ENCODE peak calls at places on chromosomes 2 and 18, in six cellular contexts. E, B, R, F, X and J are unnamed samples.

GRCh38 chr2:96239745-96240264 is 26.0 kb downstream of the TMEM127 start:
- DNase-seq in E (no peak), B (peak; percentile 1), R (no peak), F (no peak), X (no peak), J (peak; percentile 39)

GRCh38 chr2:159738509-159739390 is 26.4 kb downstream of the MARCHF7 start:
- DNase-seq in E (no peak), B (no peak), R (no peak), F (peak; percentile 57), X (no peak), J (no peak)

GRCh38 chr18:48997985-48998831 is 47.4 kb upstream of the SMAD7 start:
- DNase-seq in E (peak; percentile 91), B (peak; percentile 95), R (peak; percentile 91), F (peak; percentile 99), X (no peak), J (no peak)

GRCh38 chr2:214217599-214217998 is 193.3 kb upstream of the VWC2L start:
- DNase-seq in E (no peak), B (no peak), R (no peak), F (no peak), X (no peak), J (no peak)

GRCh38 chr2:171404258-171404657 is 29.5 kb downstream of the METTL8 start:
- DNase-seq in E (no peak), B (peak; percentile 67), R (peak; percentile 45), F (peak; percentile 60), X (no peak), J (no peak)

GRCh38 chr2:157497603-157498314 is 53.9 kb upstream of the CYTIP start:
- DNase-seq in E (no peak), B (peak; percentile 52), R (peak; percentile 27), F (no peak), X (no peak), J (peak; percentile 6)

GRCh38 chr2:15729709-15730544 is 138.3 kb downstream of the DDX1 start:
- DNase-seq in E (no peak), B (no peak), R (no peak), F (no peak), X (no peak), J (peak; percentile 87)

GRCh38 chr18:65659312-65659711 is 91.5 kb upstream of the CDH7 start:
- DNase-seq in E (no peak), B (no peak), R (no peak), F (no peak), X (no peak), J (no peak)

GRCh38 chr2:21181957-21182356 is 58.2 kb downstream of the TDRD15 start:
- DNase-seq in E (no peak), B (no peak), R (no peak), F (no peak), X (no peak), J (no peak)

GRCh38 chr2:74221091-74221490 is 22.7 kb downstream of the MTHFD2 start:
- DNase-seq in E (no peak), B (no peak), R (no peak), F (no peak), X (no peak), J (no peak)

GRCh38 chr2:223222397-223222796 is 170.4 kb downstream of the KCNE4 start:
- DNase-seq in E (peak; percentile 16), B (no peak), R (no peak), F (no peak), X (no peak), J (no peak)

GRCh38 chr2:235841863-235842262 is 326.3 kb downstream of the GBX2 start:
- DNase-seq in E (no peak), B (no peak), R (no peak), F (peak; percentile 32), X (no peak), J (no peak)

GRCh38 chr2:235968616-235969324 is 199.4 kb downstream of the GBX2 start:
- DNase-seq in E (no peak), B (no peak), R (no peak), F (no peak), X (no peak), J (peak; percentile 65)

GRCh38 chr2:230627806-230628724 is 84.6 kb upstream of the CAB39 start:
- DNase-seq in E (no peak), B (peak; percentile 69), R (peak; percentile 54), F (no peak), X (no peak), J (peak; percentile 22)

GRCh38 chr18:62784338-62784965 is 69.1 kb downstream of the PHLPP1 start:
- DNase-seq in E (no peak), B (no peak), R (no peak), F (no peak), X (no peak), J (no peak)

GRCh38 chr2:137847443-137847842 is 116.8 kb upstream of the HNMT start:
- DNase-seq in E (no peak), B (no peak), R (no peak), F (no peak), X (no peak), J (no peak)

GRCh38 chr2:21008790-21009661 is 34.8 kb downstream of the APOB start:
- DNase-seq in E (no peak), B (no peak), R (no peak), F (peak; percentile 4), X (no peak), J (no peak)

GRCh38 chr18:11387880-11388279 is 221.5 kb upstream of the SLC35G4 start:
- DNase-seq in E (peak; percentile 43), B (peak; percentile 75), R (peak; percentile 71), F (peak; percentile 69), X (no peak), J (no peak)

GRCh38 chr2:201070966-201071304 is 536 bp downstream of the HYCC2 start:
- DNase-seq in E (no peak), B (peak; percentile 29), R (peak; percentile 18), F (no peak), X (no peak), J (peak; percentile 0)

GRCh38 chr2:109694190-109694589 is 80.0 kb downstream of the SOWAHC start:
- DNase-seq in E (peak; percentile 43), B (no peak), R (no peak), F (peak; percentile 80), X (no peak), J (no peak)

GRCh38 chr2:20229322-20230201 is 4.6 kb upstream of the SDC1 start:
- DNase-seq in E (no peak), B (peak; percentile 81), R (peak; percentile 63), F (no peak), X (peak; percentile 22), J (no peak)

GRCh38 chr2:214810670-214811069 is 1.2 kb upstream of the BARD1 start:
- DNase-seq in E (peak; percentile 10), B (peak; percentile 7), R (peak; percentile 5), F (no peak), X (no peak), J (no peak)

GRCh38 chr18:75071484-75071785 is 137.5 kb downstream of the PTGR3 start:
- DNase-seq in E (no peak), B (no peak), R (no peak), F (no peak), X (peak; percentile 95), J (no peak)

GRCh38 chr2:113028112-113028511 is 22.9 kb downstream of the IL36A start:
- DNase-seq in E (no peak), B (no peak), R (no peak), F (no peak), X (no peak), J (no peak)

GRCh38 chr2:223399357-223399957 is 202.7 kb downstream of the SCG2 start:
- DNase-seq in E (no peak), B (no peak), R (no peak), F (no peak), X (no peak), J (no peak)

GRCh38 chr2:98496750-98497493 is 52.3 kb downstream of the INPP4A start:
- DNase-seq in E (no peak), B (no peak), R (no peak), F (no peak), X (no peak), J (no peak)

GRCh38 chr18:57698571-57699276 is 77.1 kb upstream of the NARS1 start:
- DNase-seq in E (no peak), B (peak; percentile 42), R (peak; percentile 13), F (peak; percentile 81), X (no peak), J (peak; percentile 57)

GRCh38 chr18:21085579-21086161 is 25.9 kb downstream of the ROCK1 start:
- DNase-seq in E (no peak), B (no peak), R (no peak), F (no peak), X (no peak), J (no peak)

GRCh38 chr2:157473585-157473984 is 29.7 kb upstream of the CYTIP start:
- DNase-seq in E (no peak), B (no peak), R (no peak), F (no peak), X (no peak), J (no peak)

GRCh38 chr2:24834733-24835395 is 41.6 kb downstream of the CENPO start:
- DNase-seq in E (no peak), B (no peak), R (no peak), F (no peak), X (no peak), J (no peak)

GRCh38 chr2:37897511-37897910 is 27.6 kb upstream of the RMDN2 start:
- DNase-seq in E (no peak), B (no peak), R (no peak), F (no peak), X (no peak), J (no peak)

GRCh38 chr2:155696561-155696960 is 636.0 kb downstream of the NR4A2 start:
- DNase-seq in E (no peak), B (no peak), R (no peak), F (no peak), X (no peak), J (no peak)

GRCh38 chr2:25041307-25041927 is 459 bp upstream of the EFR3B start:
- DNase-seq in E (peak; percentile 47), B (peak; percentile 61), R (peak; percentile 56), F (peak; percentile 74), X (no peak), J (peak; percentile 78)